ENCODE peak calls at places on chromosomes 7 and 10, in eight cellular contexts. B, H, W, R, Q, J, M and K are unnamed samples. For H3K9me3, the result is how much of the 10 kb centered on the place peaks cover.

GRCh38 chr10:9762966-9763656 is 1254.6 kb upstream of the CELF2 start:
- DNase-seq in B (no peak), H (no peak), W (no peak), R (no peak), Q (no peak), J (no peak), M (no peak), K (no peak)

GRCh38 chr7:30237271-30237695 is 47.1 kb upstream of the ZNRF2 start:
- DNase-seq in B (no peak), H (no peak), W (no peak), R (no peak), Q (no peak), J (no peak), M (no peak), K (no peak)

GRCh38 chr7:100220833-100221718 is 1.3 kb downstream of the PVRIG start:
- DNase-seq in B (peak), H (peak), W (peak), R (no peak), Q (no peak), J (no peak), M (no peak), K (peak)

GRCh38 chr7:137656227-137656849 is 190.4 kb downstream of the DGKI start:
- DNase-seq in B (peak), H (no peak), W (peak), R (peak), Q (peak), J (peak), M (peak), K (peak)

GRCh38 chr10:93849605-93850004 is 44.2 kb upstream of the SLC35G1 start:
- DNase-seq in B (no peak), H (no peak), W (no peak), R (no peak), Q (no peak), J (no peak), M (no peak), K (no peak)

GRCh38 chr7:143934526-143935340 is at the start of gene OR2F2:
- DNase-seq in B (no peak), H (no peak), W (no peak), R (no peak), Q (no peak), J (no peak), M (no peak), K (no peak)

GRCh38 chr7:87100326-87100725 is 40.9 kb upstream of the ELAPOR2 start:
- DNase-seq in B (no peak), H (no peak), W (no peak), R (no peak), Q (no peak), J (no peak), M (no peak), K (no peak)

GRCh38 chr7:17396692-17397091 is 98.2 kb downstream of the AHR start:
- DNase-seq in B (no peak), H (no peak), W (no peak), R (no peak), Q (no peak), J (no peak), M (no peak), K (no peak)

GRCh38 chr10:22682237-22683192 is 31.9 kb downstream of the PIP4K2A start:
- DNase-seq in B (no peak), H (peak), W (no peak), R (no peak), Q (no peak), J (no peak), M (no peak), K (no peak)

GRCh38 chr7:97014145-97014544 is 8.8 kb downstream of the DLX6 start:
- DNase-seq in B (no peak), H (no peak), W (no peak), R (no peak), Q (no peak), J (no peak), M (no peak), K (no peak)

GRCh38 chr7:66183700-66184099 is 21.4 kb upstream of the TPST1 start:
- DNase-seq in B (no peak), H (no peak), W (no peak), R (no peak), Q (no peak), J (no peak), M (no peak), K (no peak)

GRCh38 chr7:158356454-158356853 is 231.2 kb downstream of the PTPRN2 start:
- DNase-seq in B (no peak), H (no peak), W (peak), R (no peak), Q (no peak), J (no peak), M (no peak), K (no peak)

GRCh38 chr10:49285232-49285631 is 13.7 kb upstream of the C10orf71 start:
- DNase-seq in B (no peak), H (no peak), W (no peak), R (no peak), Q (no peak), J (no peak), M (no peak), K (no peak)

GRCh38 chr10:24488631-24489030 is 235.1 kb downstream of the ARHGAP21 start:
- DNase-seq in B (peak), H (no peak), W (no peak), R (no peak), Q (no peak), J (no peak), M (no peak), K (no peak)

GRCh38 chr7:135248546-135248945 is 14.9 kb downstream of the STRA8 start:
- DNase-seq in B (no peak), H (no peak), W (no peak), R (no peak), Q (no peak), J (no peak), M (no peak), K (no peak)

GRCh38 chr10:120727001-120727400 is 124.2 kb upstream of the WDR11 start:
- DNase-seq in B (no peak), H (no peak), W (no peak), R (no peak), Q (no peak), J (no peak), M (no peak), K (no peak)

GRCh38 chr7:76293407-76293901 is 9.0 kb upstream of the HSPB1 start:
- DNase-seq in B (no peak), H (no peak), W (no peak), R (no peak), Q (no peak), J (no peak), M (no peak), K (no peak)

GRCh38 chr7:18408461-18408860 is 87.1 kb upstream of the HDAC9 start:
- DNase-seq in B (no peak), H (no peak), W (no peak), R (no peak), Q (no peak), J (no peak), M (no peak), K (no peak)

GRCh38 chr10:26765549-26765948 is 68.0 kb downstream of the PDSS1 start:
- DNase-seq in B (no peak), H (no peak), W (no peak), R (no peak), Q (no peak), J (no peak), M (no peak), K (no peak)

GRCh38 chr7:3164363-3164762 is 120.7 kb upstream of the CARD11 start:
- DNase-seq in B (no peak), H (no peak), W (no peak), R (no peak), Q (no peak), J (no peak), M (no peak), K (no peak)

GRCh38 chr7:123210986-123211385 is 11.2 kb upstream of the SLC13A1 start:
- DNase-seq in B (no peak), H (no peak), W (no peak), R (no peak), Q (no peak), J (no peak), M (no peak), K (no peak)

GRCh38 chr10:6197274-6197673 is 5.5 kb upstream of the PFKFB3 start:
- DNase-seq in B (no peak), H (no peak), W (no peak), R (no peak), Q (no peak), J (no peak), M (no peak), K (no peak)

GRCh38 chr10:116888380-116889055 is 39.2 kb downstream of the ENO4 start:
- DNase-seq in B (peak), H (no peak), W (no peak), R (peak), Q (no peak), J (peak), M (no peak), K (no peak)

GRCh38 chr7:1694551-1694950 is 24.5 kb downstream of the ELFN1 start:
- DNase-seq in B (no peak), H (no peak), W (peak), R (no peak), Q (no peak), J (no peak), M (no peak), K (no peak)

GRCh38 chr10:75528392-75528791 is 97.0 kb downstream of the LRMDA start:
- DNase-seq in B (no peak), H (no peak), W (no peak), R (no peak), Q (no peak), J (no peak), M (no peak), K (no peak)

GRCh38 chr10:47027108-47027811 is 116.0 kb downstream of the PTPN20 start:
- DNase-seq in B (peak), H (no peak), W (peak), R (peak), Q (peak), J (no peak), M (no peak), K (no peak)

GRCh38 chr7:1083729-1084657 is 3.9 kb upstream of the GPER1 start:
- DNase-seq in B (no peak), H (no peak), W (peak), R (peak), Q (no peak), J (no peak), M (peak), K (peak)

GRCh38 chr7:6430271-6430940 is 17.3 kb downstream of the DAGLB start:
- DNase-seq in B (no peak), H (no peak), W (no peak), R (no peak), Q (no peak), J (no peak), M (no peak), K (no peak)

GRCh38 chr7:14839307-14839706 is 63.2 kb downstream of the DGKB start:
- DNase-seq in B (no peak), H (no peak), W (no peak), R (no peak), Q (no peak), J (no peak), M (no peak), K (no peak)

GRCh38 chr10:30619966-30620365 is 9.6 kb downstream of the LYZL2 start:
- DNase-seq in B (no peak), H (no peak), W (no peak), R (no peak), Q (no peak), J (no peak), M (no peak), K (no peak)

GRCh38 chr10:1206101-1206500 is 149.9 kb downstream of the WDR37 start:
- DNase-seq in B (no peak), H (no peak), W (no peak), R (no peak), Q (no peak), J (no peak), M (no peak), K (no peak)

GRCh38 chr10:1204434-1205326 is 148.5 kb downstream of the WDR37 start:
- DNase-seq in B (no peak), H (no peak), W (no peak), R (no peak), Q (no peak), J (no peak), M (no peak), K (no peak)

GRCh38 chr10:1205450-1206030 is 149.4 kb downstream of the WDR37 start:
- DNase-seq in B (no peak), H (no peak), W (peak), R (no peak), Q (no peak), J (no peak), M (no peak), K (peak)

GRCh38 chr10:1208376-1209311 is 152.5 kb downstream of the WDR37 start:
- DNase-seq in B (no peak), H (no peak), W (peak), R (no peak), Q (no peak), J (no peak), M (no peak), K (no peak)

GRCh38 chr10:1206601-1207000 is 150.4 kb downstream of the WDR37 start:
- DNase-seq in B (no peak), H (no peak), W (peak), R (no peak), Q (no peak), J (no peak), M (no peak), K (no peak)
- H3K9me3 ChIP-seq in B (under half), H (under half), W (under half), R (under half), Q (under half), J (under half), M (under half), K (under half)

GRCh38 chr10:130902471-130902870 is 409.1 kb downstream of the TCERG1L start:
- DNase-seq in B (no peak), H (no peak), W (no peak), R (no peak), Q (no peak), J (no peak), M (no peak), K (no peak)

GRCh38 chr10:130898381-130898780 is 413.1 kb downstream of the TCERG1L start:
- DNase-seq in B (no peak), H (no peak), W (no peak), R (no peak), Q (no peak), J (no peak), M (no peak), K (no peak)

GRCh38 chr10:130901311-130902165 is 410.0 kb downstream of the TCERG1L start:
- DNase-seq in B (no peak), H (no peak), W (no peak), R (no peak), Q (no peak), J (no peak), M (no peak), K (no peak)

GRCh38 chr10:130899856-130900255 is 411.7 kb downstream of the TCERG1L start:
- DNase-seq in B (no peak), H (no peak), W (no peak), R (no peak), Q (no peak), J (no peak), M (no peak), K (no peak)

GRCh38 chr10:130900441-130901160 is 410.9 kb downstream of the TCERG1L start:
- DNase-seq in B (no peak), H (no peak), W (no peak), R (no peak), Q (no peak), J (no peak), M (no peak), K (no peak)
- H3K9me3 ChIP-seq in B (under half), H (under half), W (under half), R (under half), Q (under half), J (under half), M (under half), K (under half)

DNA sequence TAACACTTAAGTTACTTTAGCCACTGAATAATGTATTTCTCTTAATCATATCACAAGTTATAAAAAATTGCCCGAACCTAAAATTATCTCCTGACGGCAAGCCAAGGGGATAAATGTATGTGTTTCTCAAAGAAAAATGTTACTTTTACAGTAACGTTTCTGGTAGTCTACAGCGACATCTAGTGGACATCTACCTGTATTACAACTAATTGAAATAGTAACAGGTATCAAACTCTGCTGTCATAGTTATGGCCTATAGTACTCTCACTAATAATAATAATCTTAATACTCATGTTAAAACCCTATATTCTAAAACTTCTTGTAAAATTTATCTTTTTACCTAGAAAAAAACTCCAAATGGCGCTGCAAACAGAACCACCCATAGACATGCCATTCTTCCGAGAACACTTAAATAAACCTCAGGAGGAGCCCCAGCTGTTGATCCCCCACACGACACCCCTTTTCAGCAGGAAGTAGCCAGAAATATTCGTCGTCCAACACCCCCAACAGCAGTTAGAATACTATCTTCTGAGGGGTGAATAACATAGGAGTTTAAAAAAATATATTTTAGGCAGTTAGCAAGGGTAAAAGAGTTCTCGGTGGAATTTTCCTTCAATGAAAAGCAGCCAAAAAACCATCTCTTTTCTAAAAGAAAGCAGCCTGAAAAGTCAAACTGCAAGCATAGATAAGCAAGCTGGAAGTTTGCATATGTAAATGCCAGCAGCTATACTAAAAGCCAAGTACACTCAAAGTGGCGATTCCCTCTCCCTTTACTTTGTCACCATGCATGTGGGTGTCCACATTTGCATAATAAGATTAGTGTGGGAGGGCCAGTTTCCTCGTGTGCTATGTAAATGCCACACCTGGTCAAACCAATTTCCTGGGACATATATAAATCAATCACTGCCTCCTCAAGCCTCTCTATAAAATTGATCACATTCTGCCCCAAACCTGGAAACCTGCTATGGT is 40.5 kb upstream of the ZNF107 start:
- DNase-seq in B (no peak), H (no peak), W (no peak), R (no peak), Q (no peak), J (no peak), M (no peak), K (no peak)
- H3K9me3 ChIP-seq in B (under half), H (under half), W (under half), R (under half), Q (under half), J (under half), M (under half), K (under half)

DNA sequence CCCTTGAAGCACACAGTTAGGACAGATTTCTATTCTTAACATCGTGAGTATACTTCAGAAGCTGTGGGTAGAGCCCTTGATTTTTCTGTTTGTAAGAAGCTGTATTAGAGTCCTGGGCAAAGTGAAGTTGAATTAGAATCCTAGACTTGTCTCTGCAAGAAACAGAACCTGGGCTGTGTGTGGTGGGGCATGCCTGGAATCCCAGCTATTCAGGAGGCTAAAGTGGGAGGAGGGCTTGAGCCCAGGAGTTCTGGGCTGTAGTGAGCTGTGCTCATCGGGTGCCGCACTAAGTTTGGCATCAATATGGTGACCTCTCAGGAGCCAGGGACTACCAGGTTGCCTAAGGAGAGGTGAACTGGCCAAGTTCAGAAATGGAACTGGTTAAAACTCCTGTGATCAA is 183.4 kb downstream of the GNAI1 start:
- DNase-seq in B (no peak), H (no peak), W (no peak), R (no peak), Q (no peak), J (no peak), M (no peak), K (no peak)
- H3K9me3 ChIP-seq in B (under half), H (under half), W (under half), R (under half), Q (under half), J (under half), M (under half), K (under half)